ENCODE peak calls at places on chromosome 15, in four cellular contexts. V is HCT116, E is heart right ventricle, N is SK-N-SH. H is an unnamed sample.

GRCh38 chr15:65611888-65612615 is 1.1 kb upstream of the INTS14 start:
- DNase-seq in V (no peak), E (no peak), N (no peak), H (no peak)

GRCh38 chr15:72203507-72203837 is 5.9 kb upstream of the GRAMD2A start:
- DNase-seq in V (no peak), E (peak; percentile 67), N (peak; percentile 71), H (peak; percentile 82)

GRCh38 chr15:60077581-60078359 is 73.7 kb downstream of the FOXB1 start:
- DNase-seq in V (no peak), E (no peak), N (no peak), H (no peak)

GRCh38 chr15:68994149-68994548 is 20.3 kb upstream of the NOX5 start:
- DNase-seq in V (no peak), E (no peak), N (no peak), H (no peak)

GRCh38 chr15:96312641-96313335 is 17.7 kb upstream of the NR2F2 start:
- DNase-seq in V (no peak), E (no peak), N (no peak), H (peak; percentile 78)

GRCh38 chr15:40770147-40770721 is 454 bp downstream of the C15orf62 start:
- DNase-seq in V (no peak), E (no peak), N (peak; percentile 32), H (no peak)

GRCh38 chr15:28273468-28273867 is 48.5 kb downstream of the HERC2 start:
- DNase-seq in V (no peak), E (no peak), N (no peak), H (no peak)

GRCh38 chr15:59532770-59533379 is 78.7 kb upstream of the GCNT3 start:
- DNase-seq in V (peak; percentile 45), E (no peak), N (peak; percentile 50), H (no peak)

GRCh38 chr15:81516461-81516860 is 142.4 kb upstream of the TMC3 start:
- DNase-seq in V (no peak), E (no peak), N (no peak), H (no peak)

GRCh38 chr15:80036067-80036466 is 23.4 kb upstream of the ZFAND6 start:
- DNase-seq in V (no peak), E (no peak), N (no peak), H (no peak)

GRCh38 chr15:55774113-55774970 is 31.4 kb upstream of the PRTG start:
- DNase-seq in V (peak; percentile 40), E (peak; percentile 17), N (peak; percentile 53), H (no peak)

DNA sequence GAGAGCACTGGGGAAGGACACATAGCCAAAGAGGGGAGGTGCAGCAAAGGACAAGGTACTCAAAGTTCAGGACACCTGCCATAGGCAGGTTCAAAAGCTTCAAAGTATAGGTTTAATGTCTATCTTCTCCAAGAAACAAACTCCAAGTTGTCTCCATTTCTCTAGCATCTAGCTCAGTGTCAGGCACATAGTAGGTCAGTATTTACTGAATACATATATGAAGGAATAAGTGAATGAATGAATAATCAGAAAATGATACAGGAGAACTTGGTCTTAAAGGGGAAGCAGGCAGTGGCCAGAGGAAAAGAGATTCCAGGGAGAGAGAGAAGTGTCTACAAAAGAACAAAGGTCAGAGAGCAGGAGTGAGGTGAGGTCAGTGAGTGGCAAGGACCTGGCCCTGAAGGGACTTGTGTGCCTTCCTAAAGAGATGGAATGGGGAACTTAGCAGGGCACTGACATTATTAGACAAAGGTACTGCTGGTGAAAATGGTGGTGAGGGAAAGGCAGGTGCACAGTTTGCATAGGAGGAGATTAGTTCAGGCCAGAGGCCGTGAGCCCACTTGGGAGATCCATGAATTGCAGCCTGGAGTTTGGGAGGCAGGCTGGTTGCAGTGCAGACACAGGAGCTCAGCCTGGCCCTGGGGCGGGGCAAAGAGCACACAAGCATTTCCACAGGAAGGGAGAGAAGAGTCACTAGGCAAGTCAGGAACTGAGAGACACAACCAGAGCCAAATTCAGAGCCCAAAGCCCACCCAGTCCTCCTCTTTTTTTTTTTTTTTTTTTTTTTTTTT is 21.4 kb downstream of the TBC1D2B start:
- DNase-seq in V (no peak), E (peak; percentile 41), N (no peak), H (no peak)
- H3K4me1 ChIP-seq in V (peaks cover 31% of the 10 kb centered on the region), E (peaks cover 86% of the 10 kb centered on the region), N (peaks cover 36% of the 10 kb centered on the region), H (peaks cover 26% of the 10 kb centered on the region)

DNA sequence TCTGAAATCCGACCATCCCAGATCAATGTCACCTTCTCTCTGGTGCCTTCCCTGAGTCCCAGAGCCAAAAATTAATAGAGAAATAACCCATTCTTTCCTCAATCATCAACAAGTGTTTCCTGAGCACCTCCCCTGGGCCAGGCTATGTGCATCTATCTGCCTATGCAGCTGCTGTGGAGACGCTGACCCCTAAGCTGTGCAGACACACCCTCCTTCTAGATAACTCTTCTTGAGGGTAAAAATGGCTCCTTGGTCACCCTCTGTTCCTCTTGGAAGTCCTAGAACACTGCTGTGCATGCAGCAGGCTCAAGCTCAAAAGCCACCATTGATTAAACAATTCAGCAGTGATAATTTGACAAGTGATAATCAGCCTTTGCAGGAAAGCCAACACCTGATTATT is 18.4 kb downstream of the CA12 start:
- DNase-seq in V (no peak), E (no peak), N (no peak), H (no peak)
- H3K4me1 ChIP-seq in V (no peaks in the 10 kb centered on the region), E (peaks cover 27% of the 10 kb centered on the region), N (peaks cover 22% of the 10 kb centered on the region), H (peaks cover 11% of the 10 kb centered on the region)

GRCh38 chr15:70089692-70089971 is 8.1 kb downstream of the TLE3 start:
- DNase-seq in V (no peak), E (no peak), N (no peak), H (no peak)
- H3K4me1 ChIP-seq in V (no peaks in the 10 kb centered on the region), E (peaks cover 66% of the 10 kb centered on the region), N (peaks cover 8% of the 10 kb centered on the region), H (peaks cover 34% of the 10 kb centered on the region)

GRCh38 chr15:75109021-75109690 is 85.8 kb downstream of the PPCDC start:
- DNase-seq in V (no peak), E (no peak), N (no peak), H (no peak)
- H3K4me1 ChIP-seq in V (peaks cover 55% of the 10 kb centered on the region), E (peaks cover 13% of the 10 kb centered on the region), N (peaks cover 13% of the 10 kb centered on the region), H (peaks cover 32% of the 10 kb centered on the region)

GRCh38 chr15:67832031-67832551 is 6.8 kb downstream of the SKOR1 start:
- DNase-seq in V (no peak), E (no peak), N (peak; percentile 60), H (no peak)
- H3K4me1 ChIP-seq in V (no peaks in the 10 kb centered on the region), E (peaks cover 70% of the 10 kb centered on the region), N (no peaks in the 10 kb centered on the region), H (peaks cover 17% of the 10 kb centered on the region)

GRCh38 chr15:85782112-85782511 is 12.6 kb downstream of the KLHL25 start:
- DNase-seq in V (no peak), E (no peak), N (no peak), H (no peak)

GRCh38 chr15:85789496-85789875 is 5.2 kb downstream of the KLHL25 start:
- DNase-seq in V (no peak), E (no peak), N (no peak), H (no peak)

GRCh38 chr15:85788796-85789495 is 5.8 kb downstream of the KLHL25 start:
- DNase-seq in V (no peak), E (no peak), N (no peak), H (no peak)

GRCh38 chr15:85786778-85787114 is 8.0 kb downstream of the KLHL25 start:
- DNase-seq in V (no peak), E (no peak), N (no peak), H (no peak)

GRCh38 chr15:85785887-85786777 is 8.6 kb downstream of the KLHL25 start:
- DNase-seq in V (peak; percentile 53), E (peak; percentile 52), N (no peak), H (no peak)
- H3K4me1 ChIP-seq in V (peaks cover 48% of the 10 kb centered on the region), E (peaks cover 32% of the 10 kb centered on the region), N (peaks cover 15% of the 10 kb centered on the region), H (peaks cover 30% of the 10 kb centered on the region)